ENCODE peak calls at places on chromosomes 7 and 10, in ten cellular contexts. One of them, this sample, is unnamed. For H3K36me3, the result is how much of the 10 kb centered on the place peaks cover.

GRCh38 chr7:140229591-140230516 is 53.1 kb upstream of the KDM7A start:
- DNase-seq in fibroblast of lung: no peak
- DNase-seq in osteoblast: no peak
- DNase-seq in lower lobe of right lung: peak
- DNase-seq in tibial artery: no peak
- DNase-seq in heart right ventricle: no peak
- DNase-seq in uterus: no peak
- DNase-seq in cardiac muscle cell: peak
- DNase-seq in mammary epithelial cell: no peak
- DNase-seq in gastrocnemius medialis: peak
- DNase-seq in this sample: no peak

GRCh38 chr10:45476559-45476958 is 102.5 kb downstream of the ALOX5 start:
- DNase-seq in heart right ventricle: no peak
- DNase-seq in tibial artery: no peak
- DNase-seq in cardiac muscle cell: no peak
- DNase-seq in mammary epithelial cell: no peak
- DNase-seq in fibroblast of lung: no peak
- DNase-seq in gastrocnemius medialis: no peak
- DNase-seq in lower lobe of right lung: no peak
- DNase-seq in uterus: no peak
- DNase-seq in osteoblast: no peak
- DNase-seq in this sample: no peak

GRCh38 chr10:87177-88080 is 38.3 kb upstream of the TUBB8 start:
- DNase-seq in heart right ventricle: no peak
- DNase-seq in gastrocnemius medialis: no peak
- DNase-seq in mammary epithelial cell: no peak
- DNase-seq in uterus: no peak
- DNase-seq in osteoblast: peak
- DNase-seq in cardiac muscle cell: no peak
- DNase-seq in tibial artery: no peak
- DNase-seq in lower lobe of right lung: no peak
- DNase-seq in fibroblast of lung: no peak
- DNase-seq in this sample: no peak

GRCh38 chr10:130857631-130858295 is 453.8 kb downstream of the TCERG1L start:
- DNase-seq in heart right ventricle: no peak
- DNase-seq in lower lobe of right lung: no peak
- DNase-seq in osteoblast: no peak
- DNase-seq in cardiac muscle cell: no peak
- DNase-seq in mammary epithelial cell: no peak
- DNase-seq in uterus: no peak
- DNase-seq in tibial artery: no peak
- DNase-seq in gastrocnemius medialis: no peak
- DNase-seq in fibroblast of lung: no peak
- DNase-seq in this sample: peak

GRCh38 chr7:6606866-6607583 is 8.4 kb upstream of the ZNF853 start:
- DNase-seq in fibroblast of lung: no peak
- DNase-seq in uterus: no peak
- DNase-seq in mammary epithelial cell: no peak
- DNase-seq in osteoblast: peak
- DNase-seq in gastrocnemius medialis: no peak
- DNase-seq in cardiac muscle cell: no peak
- DNase-seq in heart right ventricle: no peak
- DNase-seq in lower lobe of right lung: no peak
- DNase-seq in tibial artery: no peak
- DNase-seq in this sample: no peak

GRCh38 chr10:30094601-30095000 is 35.2 kb upstream of the JCAD start:
- DNase-seq in gastrocnemius medialis: no peak
- DNase-seq in uterus: no peak
- DNase-seq in mammary epithelial cell: no peak
- DNase-seq in osteoblast: no peak
- DNase-seq in heart right ventricle: no peak
- DNase-seq in fibroblast of lung: no peak
- DNase-seq in cardiac muscle cell: no peak
- DNase-seq in lower lobe of right lung: no peak
- DNase-seq in tibial artery: no peak
- DNase-seq in this sample: no peak

GRCh38 chr10:44774676-44775401 is 136.3 kb upstream of the TMEM72 start:
- DNase-seq in osteoblast: peak
- DNase-seq in heart right ventricle: no peak
- DNase-seq in uterus: no peak
- DNase-seq in fibroblast of lung: peak
- DNase-seq in cardiac muscle cell: no peak
- DNase-seq in mammary epithelial cell: no peak
- DNase-seq in lower lobe of right lung: no peak
- DNase-seq in gastrocnemius medialis: no peak
- DNase-seq in tibial artery: no peak
- DNase-seq in this sample: no peak

GRCh38 chr7:111530356-111530668 is 32.0 kb downstream of the IMMP2L start:
- DNase-seq in osteoblast: no peak
- DNase-seq in cardiac muscle cell: no peak
- DNase-seq in mammary epithelial cell: no peak
- DNase-seq in tibial artery: no peak
- DNase-seq in lower lobe of right lung: no peak
- DNase-seq in heart right ventricle: no peak
- DNase-seq in fibroblast of lung: no peak
- DNase-seq in uterus: no peak
- DNase-seq in gastrocnemius medialis: no peak
- DNase-seq in this sample: no peak

GRCh38 chr7:2272031-2272430 is 30.0 kb downstream of the NUDT1 start:
- DNase-seq in uterus: no peak
- DNase-seq in heart right ventricle: no peak
- DNase-seq in osteoblast: peak
- DNase-seq in cardiac muscle cell: no peak
- DNase-seq in lower lobe of right lung: no peak
- DNase-seq in mammary epithelial cell: no peak
- DNase-seq in fibroblast of lung: no peak
- DNase-seq in tibial artery: no peak
- DNase-seq in gastrocnemius medialis: no peak
- DNase-seq in this sample: no peak

GRCh38 chr10:77798940-77799339 is 127.6 kb downstream of the DLG5 start:
- DNase-seq in cardiac muscle cell: no peak
- DNase-seq in mammary epithelial cell: no peak
- DNase-seq in tibial artery: no peak
- DNase-seq in lower lobe of right lung: peak
- DNase-seq in heart right ventricle: no peak
- DNase-seq in osteoblast: peak
- DNase-seq in fibroblast of lung: no peak
- DNase-seq in uterus: no peak
- DNase-seq in gastrocnemius medialis: no peak
- DNase-seq in this sample: no peak

GRCh38 chr10:62506371-62506770 is 132.2 kb downstream of the ZNF365 start:
- DNase-seq in osteoblast: no peak
- DNase-seq in mammary epithelial cell: no peak
- DNase-seq in fibroblast of lung: no peak
- DNase-seq in heart right ventricle: no peak
- DNase-seq in uterus: no peak
- DNase-seq in gastrocnemius medialis: no peak
- DNase-seq in cardiac muscle cell: no peak
- DNase-seq in lower lobe of right lung: no peak
- DNase-seq in tibial artery: no peak
- DNase-seq in this sample: no peak

GRCh38 chr10:94286898-94287297 is 75.8 kb downstream of the NOC3L start:
- DNase-seq in lower lobe of right lung: no peak
- DNase-seq in fibroblast of lung: no peak
- DNase-seq in heart right ventricle: no peak
- DNase-seq in uterus: no peak
- DNase-seq in tibial artery: no peak
- DNase-seq in gastrocnemius medialis: no peak
- DNase-seq in mammary epithelial cell: no peak
- DNase-seq in cardiac muscle cell: no peak
- DNase-seq in osteoblast: no peak
- DNase-seq in this sample: no peak

GRCh38 chr7:131251371-131251770 is 76.3 kb upstream of the MKLN1 start:
- DNase-seq in osteoblast: no peak
- DNase-seq in cardiac muscle cell: no peak
- DNase-seq in gastrocnemius medialis: no peak
- DNase-seq in uterus: no peak
- DNase-seq in fibroblast of lung: no peak
- DNase-seq in mammary epithelial cell: no peak
- DNase-seq in heart right ventricle: no peak
- DNase-seq in tibial artery: no peak
- DNase-seq in lower lobe of right lung: no peak
- DNase-seq in this sample: no peak

GRCh38 chr10:100743626-100744135 is 1.7 kb upstream of the PAX2 start:
- DNase-seq in cardiac muscle cell: peak
- DNase-seq in mammary epithelial cell: peak
- DNase-seq in lower lobe of right lung: no peak
- DNase-seq in tibial artery: no peak
- DNase-seq in osteoblast: peak
- DNase-seq in uterus: no peak
- DNase-seq in gastrocnemius medialis: peak
- DNase-seq in heart right ventricle: peak
- DNase-seq in fibroblast of lung: peak
- DNase-seq in this sample: no peak

DNA sequence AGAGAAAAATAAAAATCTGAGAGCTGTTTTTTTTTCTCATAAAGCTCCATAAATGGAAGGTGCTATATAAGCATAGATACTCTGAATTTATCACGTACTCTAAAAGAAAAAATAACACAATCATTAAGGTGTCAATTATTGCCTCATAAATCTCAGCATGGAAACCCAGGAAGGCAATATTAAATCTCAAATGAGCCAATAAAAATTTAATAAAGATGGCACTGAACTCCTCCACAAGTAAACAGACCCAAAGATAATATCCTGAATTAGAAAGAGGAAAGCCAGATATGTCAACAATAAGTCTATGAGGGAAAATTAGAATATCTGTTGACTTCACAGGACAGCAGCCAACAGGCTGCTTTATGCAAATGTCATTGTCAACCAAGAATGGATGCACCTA is 66.5 kb downstream of the CDK6 start:
- DNase-seq in cardiac muscle cell: no peak
- DNase-seq in lower lobe of right lung: no peak
- DNase-seq in fibroblast of lung: no peak
- DNase-seq in osteoblast: no peak
- DNase-seq in mammary epithelial cell: no peak
- DNase-seq in gastrocnemius medialis: no peak
- DNase-seq in tibial artery: no peak
- DNase-seq in uterus: no peak
- DNase-seq in heart right ventricle: no peak
- DNase-seq in this sample: no peak
- H3K27ac ChIP-seq in cardiac muscle cell: no peak
- H3K27ac ChIP-seq in lower lobe of right lung: no peak
- H3K27ac ChIP-seq in fibroblast of lung: no peak
- H3K27ac ChIP-seq in osteoblast: peak
- H3K27ac ChIP-seq in mammary epithelial cell: no peak
- H3K27ac ChIP-seq in gastrocnemius medialis: no peak
- H3K27ac ChIP-seq in tibial artery: no peak
- H3K27ac ChIP-seq in uterus: no peak
- H3K27ac ChIP-seq in heart right ventricle: no peak
- H3K27ac ChIP-seq in this sample: no peak

GRCh38 chr7:87507446-87507845 is 32.0 kb upstream of the ABCB4 start:
- DNase-seq in mammary epithelial cell: no peak
- DNase-seq in uterus: no peak
- DNase-seq in fibroblast of lung: no peak
- DNase-seq in cardiac muscle cell: peak
- DNase-seq in gastrocnemius medialis: no peak
- DNase-seq in tibial artery: no peak
- DNase-seq in lower lobe of right lung: no peak
- DNase-seq in osteoblast: no peak
- DNase-seq in heart right ventricle: no peak
- DNase-seq in this sample: no peak
- TF ChIP-seq CTCF in mammary epithelial cell: peak
- TF ChIP-seq CTCF in uterus: no peak
- TF ChIP-seq CTCF in fibroblast of lung: no peak
- TF ChIP-seq CTCF in cardiac muscle cell: peak
- TF ChIP-seq CTCF in gastrocnemius medialis: no peak
- TF ChIP-seq CTCF in tibial artery: no peak
- TF ChIP-seq CTCF in lower lobe of right lung: no peak
- TF ChIP-seq CTCF in osteoblast: no peak
- TF ChIP-seq CTCF in heart right ventricle: peak
- TF ChIP-seq CTCF in this sample: no peak

DNA sequence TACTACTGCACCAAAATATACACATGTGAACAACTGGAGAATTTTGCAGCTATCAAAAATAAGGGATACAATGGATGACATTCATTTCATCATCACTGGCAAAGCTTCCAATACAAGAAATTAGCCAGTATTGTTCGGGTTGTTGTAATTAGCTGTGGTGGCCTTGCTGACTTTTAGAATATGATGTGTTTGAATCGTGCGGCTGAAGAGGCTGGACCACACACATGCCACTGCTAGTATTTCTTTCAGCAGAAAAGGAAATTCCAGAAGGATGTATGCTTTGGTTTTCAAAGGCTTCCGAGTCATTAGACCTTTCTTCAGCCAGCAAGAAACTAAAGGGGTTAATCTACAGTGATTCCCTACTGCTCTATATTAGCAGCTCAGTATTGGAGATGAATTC is 16.6 kb downstream of the RPP38 start:
- DNase-seq in tibial artery: no peak
- DNase-seq in cardiac muscle cell: no peak
- DNase-seq in mammary epithelial cell: no peak
- DNase-seq in uterus: no peak
- DNase-seq in lower lobe of right lung: no peak
- DNase-seq in osteoblast: no peak
- DNase-seq in fibroblast of lung: no peak
- DNase-seq in heart right ventricle: no peak
- DNase-seq in gastrocnemius medialis: no peak
- DNase-seq in this sample: no peak
- H3K36me3 ChIP-seq in tibial artery: under half
- H3K36me3 ChIP-seq in cardiac muscle cell: under half
- H3K36me3 ChIP-seq in mammary epithelial cell: under half
- H3K36me3 ChIP-seq in uterus: under half
- H3K36me3 ChIP-seq in lower lobe of right lung: half or more
- H3K36me3 ChIP-seq in osteoblast: half or more
- H3K36me3 ChIP-seq in fibroblast of lung: under half
- H3K36me3 ChIP-seq in heart right ventricle: under half
- H3K36me3 ChIP-seq in gastrocnemius medialis: under half
- H3K36me3 ChIP-seq in this sample: half or more

GRCh38 chr7:36448781-36449379 is 59.2 kb downstream of the ANLN start:
- DNase-seq in heart right ventricle: no peak
- DNase-seq in gastrocnemius medialis: no peak
- DNase-seq in cardiac muscle cell: no peak
- DNase-seq in mammary epithelial cell: peak
- DNase-seq in lower lobe of right lung: no peak
- DNase-seq in tibial artery: no peak
- DNase-seq in uterus: no peak
- DNase-seq in osteoblast: peak
- DNase-seq in fibroblast of lung: peak
- DNase-seq in this sample: no peak

GRCh38 chr7:36455646-36456045 is 66.0 kb downstream of the ANLN start:
- DNase-seq in tibial artery: no peak
- DNase-seq in fibroblast of lung: no peak
- DNase-seq in gastrocnemius medialis: no peak
- DNase-seq in uterus: no peak
- DNase-seq in osteoblast: no peak
- DNase-seq in mammary epithelial cell: no peak
- DNase-seq in cardiac muscle cell: no peak
- DNase-seq in heart right ventricle: no peak
- DNase-seq in lower lobe of right lung: no peak
- DNase-seq in this sample: no peak

DNA sequence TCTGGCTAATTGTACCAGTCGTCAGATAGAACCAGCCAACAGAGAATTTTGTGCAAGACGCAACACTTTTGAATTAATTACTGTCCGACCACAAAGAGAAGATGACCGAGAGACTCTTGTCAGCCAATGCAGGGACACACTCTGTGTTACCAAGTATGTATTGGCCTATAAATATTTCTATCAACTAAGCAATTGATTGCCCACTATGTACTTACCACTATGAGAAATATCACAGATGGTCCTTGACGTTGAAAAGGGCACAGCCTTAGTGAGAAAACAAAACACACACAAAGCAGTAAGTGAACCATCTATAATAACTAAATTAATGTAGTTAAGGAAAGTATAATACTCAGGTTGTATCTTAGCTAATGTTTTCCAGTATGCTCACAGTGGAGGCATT is 60.0 kb downstream of the ANLN start:
- DNase-seq in tibial artery: no peak
- DNase-seq in cardiac muscle cell: no peak
- DNase-seq in uterus: no peak
- DNase-seq in heart right ventricle: no peak
- DNase-seq in gastrocnemius medialis: no peak
- DNase-seq in lower lobe of right lung: no peak
- DNase-seq in osteoblast: no peak
- DNase-seq in mammary epithelial cell: no peak
- DNase-seq in fibroblast of lung: no peak
- DNase-seq in this sample: no peak
- H3K27ac ChIP-seq in tibial artery: no peak
- H3K27ac ChIP-seq in cardiac muscle cell: no peak
- H3K27ac ChIP-seq in uterus: no peak
- H3K27ac ChIP-seq in heart right ventricle: no peak
- H3K27ac ChIP-seq in gastrocnemius medialis: no peak
- H3K27ac ChIP-seq in lower lobe of right lung: no peak
- H3K27ac ChIP-seq in osteoblast: no peak
- H3K27ac ChIP-seq in mammary epithelial cell: peak
- H3K27ac ChIP-seq in fibroblast of lung: no peak
- H3K27ac ChIP-seq in this sample: no peak